ENCODE peak calls at places on chromosomes 16 and 17, in ten cellular contexts. E is fibroblast of lung, Q is PC-3, O is GM12878, S is uterus, W is transverse colon, H is aorta, Z is left lung, B is right cardiac atrium, J is Peyer's patch. T is an unnamed sample.

GRCh38 chr17:16945513-16946201 is 26.3 kb downstream of the TNFRSF13B start:
- DNase-seq in E (no peak), Q (no peak), O (no peak), S (no peak), W (no peak), H (no peak), Z (no peak), B (no peak), J (peak; percentile 39), T (no peak)

GRCh38 chr16:64615647-64616280 is 506.1 kb downstream of the CDH11 start:
- DNase-seq in E (peak; percentile 50), Q (no peak), O (no peak), S (no peak), W (no peak), H (no peak), Z (peak; percentile 43), B (no peak), J (no peak), T (peak; percentile 17)

GRCh38 chr16:70478169-70478568 is 23.8 kb downstream of the FCSK start:
- DNase-seq in E (no peak), Q (no peak), O (no peak), S (no peak), W (no peak), H (no peak), Z (peak; percentile 62), B (no peak), J (no peak), T (no peak)

GRCh38 chr16:66095676-66096075 is 270.8 kb upstream of the CDH5 start:
- DNase-seq in E (no peak), Q (no peak), O (no peak), S (no peak), W (no peak), H (no peak), Z (no peak), B (no peak), J (no peak), T (no peak)

GRCh38 chr17:33451221-33451620 is 158.1 kb upstream of the ASIC2 start:
- DNase-seq in E (no peak), Q (no peak), O (no peak), S (no peak), W (no peak), H (no peak), Z (no peak), B (no peak), J (no peak), T (no peak)

GRCh38 chr16:735982-736453 is 4.8 kb downstream of the CIAO3 start:
- DNase-seq in E (no peak), Q (no peak), O (no peak), S (no peak), W (no peak), H (no peak), Z (no peak), B (no peak), J (no peak), T (no peak)

GRCh38 chr16:69566437-69567030 is 768 bp downstream of the NFAT5 start:
- DNase-seq in E (peak; percentile 71), Q (peak; percentile 40), O (no peak), S (peak; percentile 62), W (peak; percentile 60), H (peak; percentile 89), Z (peak; percentile 87), B (peak; percentile 75), J (peak; percentile 72), T (peak; percentile 66)

GRCh38 chr17:41026668-41027471 is at the start of gene KRTAP1-5:
- DNase-seq in E (peak; percentile 35), Q (peak; percentile 58), O (no peak), S (no peak), W (no peak), H (no peak), Z (peak; percentile 64), B (no peak), J (no peak), T (no peak)

GRCh38 chr17:41678411-41678906 is 10.2 kb upstream of the EIF1 start:
- DNase-seq in E (no peak), Q (peak; percentile 30), O (peak; percentile 45), S (no peak), W (no peak), H (no peak), Z (no peak), B (no peak), J (no peak), T (no peak)

GRCh38 chr16:69413045-69413664 is 11.3 kb upstream of the CYB5B start:
- DNase-seq in E (no peak), Q (no peak), O (no peak), S (no peak), W (no peak), H (no peak), Z (no peak), B (no peak), J (no peak), T (no peak)

GRCh38 chr17:64017381-64017980 is 3.0 kb downstream of the ICAM2 start:
- DNase-seq in E (no peak), Q (peak; percentile 37), O (no peak), S (no peak), W (no peak), H (no peak), Z (no peak), B (no peak), J (no peak), T (no peak)

GRCh38 chr17:55495239-55495638 is 16.0 kb downstream of the SMIM36 start:
- DNase-seq in E (no peak), Q (peak; percentile 92), O (no peak), S (no peak), W (no peak), H (no peak), Z (no peak), B (no peak), J (no peak), T (no peak)

GRCh38 chr16:89453662-89454321 is 36.6 kb downstream of the ANKRD11 start:
- DNase-seq in E (no peak), Q (peak; percentile 7), O (no peak), S (no peak), W (no peak), H (no peak), Z (no peak), B (peak; percentile 46), J (peak; percentile 56), T (no peak)

GRCh38 chr16:89456412-89456811 is 33.9 kb downstream of the ANKRD11 start:
- DNase-seq in E (no peak), Q (peak; percentile 7), O (no peak), S (no peak), W (no peak), H (no peak), Z (no peak), B (no peak), J (no peak), T (no peak)

GRCh38 chr16:89455692-89456091 is 34.7 kb downstream of the ANKRD11 start:
- DNase-seq in E (no peak), Q (peak; percentile 5), O (no peak), S (no peak), W (no peak), H (no peak), Z (no peak), B (no peak), J (no peak), T (no peak)

GRCh38 chr16:89452925-89453324 is 37.4 kb downstream of the ANKRD11 start:
- DNase-seq in E (no peak), Q (no peak), O (no peak), S (no peak), W (no peak), H (no peak), Z (no peak), B (no peak), J (no peak), T (no peak)

DNA sequence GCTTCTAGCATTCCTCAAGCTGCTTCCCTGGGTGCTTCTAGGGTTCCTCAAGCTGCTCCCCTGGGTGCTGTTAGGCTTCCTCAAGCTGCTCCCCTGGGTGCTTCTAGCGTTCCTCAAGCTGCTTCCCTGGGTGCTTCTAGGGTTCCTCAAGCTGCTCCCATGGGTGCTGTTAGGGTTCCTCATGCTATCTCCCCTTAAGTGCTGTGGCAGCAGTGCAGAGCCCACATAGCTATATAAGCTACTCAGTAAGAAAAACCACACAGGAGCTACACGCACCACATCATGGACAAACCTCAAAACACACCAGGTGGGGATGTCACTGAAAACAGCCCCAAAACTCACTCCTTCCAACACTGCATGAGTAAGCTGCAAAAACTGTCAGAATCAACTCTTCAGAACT is 35.2 kb downstream of the ANKRD11 start:
- DNase-seq in E (no peak), Q (no peak), O (peak; percentile 31), S (no peak), W (no peak), H (no peak), Z (no peak), B (no peak), J (no peak), T (no peak)
- H3K4me3 ChIP-seq in E (no peak overlapping the region), Q (no peak overlapping the region), O (no peak overlapping the region), S (no peak overlapping the region), W (no peak overlapping the region), H (no peak overlapping the region), Z (no peak overlapping the region), B (no peak overlapping the region), J (no peak overlapping the region), T (no peak overlapping the region)

GRCh38 chr16:9913604-9914330 is 268.5 kb downstream of the GRIN2A start:
- DNase-seq in E (no peak), Q (no peak), O (no peak), S (no peak), W (no peak), H (no peak), Z (no peak), B (no peak), J (no peak), T (no peak)

GRCh38 chr16:9919460-9919859 is 262.8 kb downstream of the GRIN2A start:
- DNase-seq in E (no peak), Q (no peak), O (no peak), S (no peak), W (no peak), H (no peak), Z (no peak), B (no peak), J (no peak), T (no peak)
- H3K27ac ChIP-seq in E (no peak overlapping the region), Q (no peak overlapping the region), O (no peak overlapping the region), S (no peak overlapping the region), W (no peak overlapping the region), H (no peak overlapping the region), Z (no peak overlapping the region), B (no peak overlapping the region), J (no peak overlapping the region), T (no peak overlapping the region)

DNA sequence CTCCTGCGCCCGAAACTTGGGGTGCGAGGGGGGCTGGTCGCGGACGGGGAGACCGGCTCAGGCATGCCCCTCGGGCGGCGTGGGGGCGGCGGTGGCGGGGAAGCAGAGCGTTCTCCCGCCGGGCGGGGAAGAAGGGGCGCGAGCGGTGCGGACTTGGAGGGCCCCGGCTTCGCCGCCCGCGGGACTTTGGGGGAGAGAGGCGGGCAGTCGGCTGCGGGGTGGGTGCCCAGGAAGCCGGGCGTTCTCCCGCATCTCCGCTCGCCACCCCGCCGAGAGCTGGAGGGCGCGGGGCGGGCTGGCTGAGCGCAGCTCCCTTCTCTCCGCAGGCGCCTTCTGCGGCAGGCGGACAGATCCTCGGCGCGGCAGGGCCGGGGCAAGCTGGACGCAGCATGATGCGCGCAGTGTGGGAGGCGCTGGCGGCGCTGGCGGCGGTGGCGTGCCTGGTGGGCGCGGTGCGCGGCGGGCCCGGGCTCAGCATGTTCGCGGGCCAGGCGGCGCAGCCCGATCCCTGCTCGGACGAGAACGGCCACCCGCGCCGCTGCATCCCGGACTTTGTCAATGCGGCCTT is 759 bp downstream of the NTN1 start:
- DNase-seq in E (peak; percentile 15), Q (no peak), O (no peak), S (peak; percentile 33), W (no peak), H (peak; percentile 90), Z (peak; percentile 80), B (peak; percentile 66), J (no peak), T (peak; percentile 71)
- H3K27me3 ChIP-seq in E (peaks cover 36% of the 10 kb centered on the region), Q (peaks cover 21% of the 10 kb centered on the region), O (peaks cover 26% of the 10 kb centered on the region), S (peaks cover 2% of the 10 kb centered on the region), W (peaks cover 80% of the 10 kb centered on the region), H (no peaks in the 10 kb centered on the region), Z (peaks cover 100% of the 10 kb centered on the region), B (no peaks in the 10 kb centered on the region), J (peaks cover 9% of the 10 kb centered on the region), T (peaks cover 100% of the 10 kb centered on the region)

GRCh38 chr17:979211-979538 is 401 bp downstream of the NXN start:
- DNase-seq in E (no peak), Q (no peak), O (no peak), S (no peak), W (no peak), H (no peak), Z (no peak), B (peak; percentile 45), J (no peak), T (no peak)
- H3K4me3 ChIP-seq in E (peak overlapping the region; percentile 67), Q (peak overlapping the region; percentile 67), O (no peak overlapping the region), S (peak overlapping the region; percentile 54), W (peak overlapping the region; percentile 84), H (peak overlapping the region; percentile 49), Z (peak overlapping the region; percentile 60), B (peak overlapping the region; percentile 93), J (peak overlapping the region; percentile 62), T (peak overlapping the region; percentile 93)

T was measured in cardiac muscle cell.